ENCODE peak calls at places on chromosomes 5 and 9, in nine cellular contexts. One of them, this sample, is unnamed.

GRCh38 chr9:127980056-127980705 is 608 bp downstream of the EEIG1 start:
- DNase-seq in H9: no peak
- DNase-seq in astrocyte: no peak
- DNase-seq in uterus: peak; percentile 42
- DNase-seq in cardiac muscle cell: no peak
- DNase-seq in PC-3: peak; percentile 45
- DNase-seq in tibial artery: peak; percentile 77
- DNase-seq in CD4-positive, CD25-positive, alpha-beta regulatory T cell: peak; percentile 54
- DNase-seq in suprapubic skin: peak; percentile 82
- DNase-seq in this sample: no peak

GRCh38 chr5:147068998-147069397 is 165.8 kb upstream of the STK32A start:
- DNase-seq in H9: no peak
- DNase-seq in astrocyte: no peak
- DNase-seq in CD4-positive, CD25-positive, alpha-beta regulatory T cell: no peak
- DNase-seq in uterus: no peak
- DNase-seq in PC-3: no peak
- DNase-seq in cardiac muscle cell: no peak
- DNase-seq in suprapubic skin: no peak
- DNase-seq in tibial artery: no peak
- DNase-seq in this sample: no peak

GRCh38 chr9:12539602-12540001 is 153.6 kb upstream of the TYRP1 start:
- DNase-seq in PC-3: no peak
- DNase-seq in CD4-positive, CD25-positive, alpha-beta regulatory T cell: no peak
- DNase-seq in cardiac muscle cell: peak; percentile 32
- DNase-seq in suprapubic skin: no peak
- DNase-seq in uterus: no peak
- DNase-seq in tibial artery: no peak
- DNase-seq in H9: no peak
- DNase-seq in astrocyte: no peak
- DNase-seq in this sample: no peak

GRCh38 chr5:174119386-174119785 is 73.9 kb downstream of the NSG2 start:
- DNase-seq in uterus: no peak
- DNase-seq in CD4-positive, CD25-positive, alpha-beta regulatory T cell: no peak
- DNase-seq in cardiac muscle cell: no peak
- DNase-seq in tibial artery: no peak
- DNase-seq in H9: no peak
- DNase-seq in suprapubic skin: no peak
- DNase-seq in PC-3: no peak
- DNase-seq in astrocyte: no peak
- DNase-seq in this sample: no peak

GRCh38 chr9:116190997-116191396 is 37.4 kb downstream of the PAPPA start:
- DNase-seq in suprapubic skin: no peak
- DNase-seq in uterus: no peak
- DNase-seq in H9: no peak
- DNase-seq in cardiac muscle cell: peak; percentile 77
- DNase-seq in tibial artery: no peak
- DNase-seq in astrocyte: peak; percentile 73
- DNase-seq in PC-3: peak; percentile 80
- DNase-seq in CD4-positive, CD25-positive, alpha-beta regulatory T cell: no peak
- DNase-seq in this sample: no peak

GRCh38 chr5:97635553-97635952 is 452.5 kb upstream of the RIOK2 start:
- DNase-seq in uterus: no peak
- DNase-seq in H9: no peak
- DNase-seq in CD4-positive, CD25-positive, alpha-beta regulatory T cell: peak; percentile 7
- DNase-seq in suprapubic skin: no peak
- DNase-seq in tibial artery: no peak
- DNase-seq in astrocyte: no peak
- DNase-seq in cardiac muscle cell: no peak
- DNase-seq in PC-3: no peak
- DNase-seq in this sample: no peak

GRCh38 chr9:3008091-3008490 is 164.2 kb upstream of the PUM3 start:
- DNase-seq in suprapubic skin: no peak
- DNase-seq in PC-3: peak; percentile 11
- DNase-seq in H9: no peak
- DNase-seq in tibial artery: no peak
- DNase-seq in astrocyte: no peak
- DNase-seq in CD4-positive, CD25-positive, alpha-beta regulatory T cell: no peak
- DNase-seq in cardiac muscle cell: no peak
- DNase-seq in uterus: no peak
- DNase-seq in this sample: no peak

GRCh38 chr5:116289276-116289675 is 204.5 kb downstream of the COMMD10 start:
- DNase-seq in CD4-positive, CD25-positive, alpha-beta regulatory T cell: no peak
- DNase-seq in cardiac muscle cell: no peak
- DNase-seq in uterus: no peak
- DNase-seq in astrocyte: no peak
- DNase-seq in suprapubic skin: no peak
- DNase-seq in H9: peak; percentile 64
- DNase-seq in tibial artery: no peak
- DNase-seq in PC-3: peak; percentile 10
- DNase-seq in this sample: no peak

GRCh38 chr5:177402271-177403043 is 2.0 kb upstream of the PFN3 start:
- DNase-seq in suprapubic skin: peak; percentile 82
- DNase-seq in uterus: no peak
- DNase-seq in cardiac muscle cell: peak; percentile 61
- DNase-seq in astrocyte: peak; percentile 42
- DNase-seq in CD4-positive, CD25-positive, alpha-beta regulatory T cell: peak; percentile 78
- DNase-seq in PC-3: peak; percentile 88
- DNase-seq in tibial artery: no peak
- DNase-seq in H9: peak; percentile 92
- DNase-seq in this sample: no peak

GRCh38 chr9:792331-793260 is 48.9 kb upstream of the DMRT1 start:
- DNase-seq in astrocyte: no peak
- DNase-seq in suprapubic skin: no peak
- DNase-seq in uterus: no peak
- DNase-seq in CD4-positive, CD25-positive, alpha-beta regulatory T cell: no peak
- DNase-seq in H9: no peak
- DNase-seq in cardiac muscle cell: peak; percentile 51
- DNase-seq in tibial artery: no peak
- DNase-seq in PC-3: no peak
- DNase-seq in this sample: no peak

GRCh38 chr9:12497790-12498189 is 195.4 kb upstream of the TYRP1 start:
- DNase-seq in uterus: no peak
- DNase-seq in suprapubic skin: no peak
- DNase-seq in cardiac muscle cell: no peak
- DNase-seq in CD4-positive, CD25-positive, alpha-beta regulatory T cell: no peak
- DNase-seq in PC-3: no peak
- DNase-seq in tibial artery: no peak
- DNase-seq in H9: no peak
- DNase-seq in astrocyte: no peak
- DNase-seq in this sample: no peak

GRCh38 chr5:96920956-96921355 is 14.9 kb upstream of the LNPEP start:
- DNase-seq in CD4-positive, CD25-positive, alpha-beta regulatory T cell: no peak
- DNase-seq in cardiac muscle cell: no peak
- DNase-seq in suprapubic skin: no peak
- DNase-seq in PC-3: no peak
- DNase-seq in astrocyte: no peak
- DNase-seq in H9: no peak
- DNase-seq in uterus: no peak
- DNase-seq in tibial artery: no peak
- DNase-seq in this sample: no peak

GRCh38 chr9:85610074-85610855 is 131.5 kb downstream of the AGTPBP1 start:
- DNase-seq in H9: no peak
- DNase-seq in tibial artery: no peak
- DNase-seq in uterus: no peak
- DNase-seq in suprapubic skin: no peak
- DNase-seq in CD4-positive, CD25-positive, alpha-beta regulatory T cell: peak; percentile 84
- DNase-seq in PC-3: peak; percentile 73
- DNase-seq in cardiac muscle cell: peak; percentile 89
- DNase-seq in astrocyte: peak; percentile 57
- DNase-seq in this sample: no peak

GRCh38 chr5:149150457-149150856 is 9.2 kb downstream of the ABLIM3 start:
- DNase-seq in astrocyte: no peak
- DNase-seq in uterus: no peak
- DNase-seq in H9: no peak
- DNase-seq in cardiac muscle cell: peak; percentile 72
- DNase-seq in suprapubic skin: no peak
- DNase-seq in CD4-positive, CD25-positive, alpha-beta regulatory T cell: no peak
- DNase-seq in tibial artery: no peak
- DNase-seq in PC-3: no peak
- DNase-seq in this sample: no peak

GRCh38 chr5:56339732-56340131 is 106.6 kb upstream of the ANKRD55 start:
- DNase-seq in uterus: no peak
- DNase-seq in H9: no peak
- DNase-seq in suprapubic skin: no peak
- DNase-seq in cardiac muscle cell: no peak
- DNase-seq in CD4-positive, CD25-positive, alpha-beta regulatory T cell: no peak
- DNase-seq in astrocyte: no peak
- DNase-seq in tibial artery: no peak
- DNase-seq in PC-3: no peak
- DNase-seq in this sample: no peak

GRCh38 chr9:27194401-27195091 is 85.5 kb downstream of the TEK start:
- DNase-seq in tibial artery: no peak
- DNase-seq in uterus: no peak
- DNase-seq in suprapubic skin: no peak
- DNase-seq in H9: no peak
- DNase-seq in cardiac muscle cell: peak; percentile 80
- DNase-seq in PC-3: peak; percentile 72
- DNase-seq in astrocyte: peak; percentile 85
- DNase-seq in CD4-positive, CD25-positive, alpha-beta regulatory T cell: no peak
- DNase-seq in this sample: no peak

GRCh38 chr9:20722221-20722620 is 38.2 kb downstream of the FOCAD start:
- DNase-seq in astrocyte: no peak
- DNase-seq in suprapubic skin: no peak
- DNase-seq in uterus: no peak
- DNase-seq in H9: no peak
- DNase-seq in cardiac muscle cell: no peak
- DNase-seq in CD4-positive, CD25-positive, alpha-beta regulatory T cell: no peak
- DNase-seq in PC-3: no peak
- DNase-seq in tibial artery: no peak
- DNase-seq in this sample: no peak

GRCh38 chr9:20728493-20729220 is 44.6 kb downstream of the FOCAD start:
- DNase-seq in H9: no peak
- DNase-seq in uterus: no peak
- DNase-seq in suprapubic skin: no peak
- DNase-seq in PC-3: peak; percentile 39
- DNase-seq in astrocyte: peak; percentile 44
- DNase-seq in cardiac muscle cell: peak; percentile 74
- DNase-seq in tibial artery: no peak
- DNase-seq in CD4-positive, CD25-positive, alpha-beta regulatory T cell: no peak
- DNase-seq in this sample: no peak

GRCh38 chr9:20729545-20729944 is 45.5 kb downstream of the FOCAD start:
- DNase-seq in astrocyte: peak; percentile 53
- DNase-seq in uterus: no peak
- DNase-seq in PC-3: peak; percentile 32
- DNase-seq in cardiac muscle cell: no peak
- DNase-seq in suprapubic skin: no peak
- DNase-seq in CD4-positive, CD25-positive, alpha-beta regulatory T cell: no peak
- DNase-seq in tibial artery: no peak
- DNase-seq in H9: no peak
- DNase-seq in this sample: no peak

GRCh38 chr9:20725675-20726074 is 41.6 kb downstream of the FOCAD start:
- DNase-seq in tibial artery: no peak
- DNase-seq in cardiac muscle cell: no peak
- DNase-seq in CD4-positive, CD25-positive, alpha-beta regulatory T cell: no peak
- DNase-seq in astrocyte: no peak
- DNase-seq in suprapubic skin: no peak
- DNase-seq in H9: no peak
- DNase-seq in uterus: no peak
- DNase-seq in PC-3: no peak
- DNase-seq in this sample: no peak

GRCh38 chr9:20726144-20726543 is 42.1 kb downstream of the FOCAD start:
- DNase-seq in astrocyte: no peak
- DNase-seq in CD4-positive, CD25-positive, alpha-beta regulatory T cell: no peak
- DNase-seq in suprapubic skin: no peak
- DNase-seq in PC-3: no peak
- DNase-seq in tibial artery: no peak
- DNase-seq in H9: no peak
- DNase-seq in cardiac muscle cell: no peak
- DNase-seq in uterus: no peak
- DNase-seq in this sample: no peak
- H3K4me1 ChIP-seq in astrocyte: no peaks in the 10 kb centered on the region
- H3K4me1 ChIP-seq in CD4-positive, CD25-positive, alpha-beta regulatory T cell: no peaks in the 10 kb centered on the region
- H3K4me1 ChIP-seq in suprapubic skin: no peaks in the 10 kb centered on the region
- H3K4me1 ChIP-seq in PC-3: peaks cover 21% of the 10 kb centered on the region
- H3K4me1 ChIP-seq in tibial artery: no peaks in the 10 kb centered on the region
- H3K4me1 ChIP-seq in H9: no peaks in the 10 kb centered on the region
- H3K4me1 ChIP-seq in cardiac muscle cell: peaks cover 7% of the 10 kb centered on the region
- H3K4me1 ChIP-seq in uterus: no peaks in the 10 kb centered on the region
- H3K4me1 ChIP-seq in this sample: peaks cover 12% of the 10 kb centered on the region

GRCh38 chr5:171395042-171395441 is 7.4 kb downstream of the NPM1 start:
- DNase-seq in PC-3: no peak
- DNase-seq in suprapubic skin: no peak
- DNase-seq in uterus: no peak
- DNase-seq in cardiac muscle cell: no peak
- DNase-seq in astrocyte: no peak
- DNase-seq in CD4-positive, CD25-positive, alpha-beta regulatory T cell: no peak
- DNase-seq in tibial artery: no peak
- DNase-seq in H9: no peak
- DNase-seq in this sample: no peak
- H3K4me1 ChIP-seq in PC-3: peaks cover 19% of the 10 kb centered on the region
- H3K4me1 ChIP-seq in suprapubic skin: peaks cover 14% of the 10 kb centered on the region
- H3K4me1 ChIP-seq in uterus: peaks cover 7% of the 10 kb centered on the region
- H3K4me1 ChIP-seq in cardiac muscle cell: peaks cover 15% of the 10 kb centered on the region
- H3K4me1 ChIP-seq in astrocyte: peaks cover 18% of the 10 kb centered on the region
- H3K4me1 ChIP-seq in CD4-positive, CD25-positive, alpha-beta regulatory T cell: peaks cover 29% of the 10 kb centered on the region
- H3K4me1 ChIP-seq in tibial artery: peaks cover 18% of the 10 kb centered on the region
- H3K4me1 ChIP-seq in H9: peaks cover 4% of the 10 kb centered on the region
- H3K4me1 ChIP-seq in this sample: peaks cover 53% of the 10 kb centered on the region

DNA sequence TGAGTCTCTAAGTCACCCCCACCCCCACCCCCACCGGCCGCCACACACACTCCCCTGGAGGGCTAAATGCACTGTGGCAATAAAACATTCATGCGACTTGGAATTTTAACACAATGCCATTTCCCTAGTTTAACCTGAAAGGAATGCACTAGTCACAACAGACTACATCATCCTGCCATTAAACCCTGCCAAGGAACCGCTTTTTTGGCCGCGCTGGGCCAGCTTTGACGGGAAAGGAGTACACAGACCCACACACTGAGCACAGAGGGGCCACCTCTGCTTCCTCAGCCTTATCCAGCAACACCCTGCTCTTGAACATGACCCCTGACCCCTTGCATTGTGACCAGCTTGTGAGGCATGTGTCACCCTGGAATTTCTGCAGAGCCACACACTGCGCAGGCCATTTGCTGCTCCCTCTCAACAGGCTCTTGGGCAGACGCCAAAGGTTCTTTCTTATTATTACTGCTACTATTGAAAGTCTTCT is 165.3 kb downstream of the BNC2 start:
- DNase-seq in suprapubic skin: peak; percentile 88
- DNase-seq in cardiac muscle cell: peak; percentile 97
- DNase-seq in tibial artery: peak; percentile 91
- DNase-seq in PC-3: peak; percentile 95
- DNase-seq in CD4-positive, CD25-positive, alpha-beta regulatory T cell: no peak
- DNase-seq in H9: peak; percentile 75
- DNase-seq in astrocyte: peak; percentile 99
- DNase-seq in uterus: peak; percentile 89
- DNase-seq in this sample: peak; percentile 95
- H3K4me1 ChIP-seq in suprapubic skin: peaks cover 28% of the 10 kb centered on the region
- H3K4me1 ChIP-seq in cardiac muscle cell: peaks cover 14% of the 10 kb centered on the region
- H3K4me1 ChIP-seq in tibial artery: peaks cover 10% of the 10 kb centered on the region
- H3K4me1 ChIP-seq in PC-3: peaks cover 54% of the 10 kb centered on the region
- H3K4me1 ChIP-seq in CD4-positive, CD25-positive, alpha-beta regulatory T cell: no peaks in the 10 kb centered on the region
- H3K4me1 ChIP-seq in H9: peaks cover 5% of the 10 kb centered on the region
- H3K4me1 ChIP-seq in astrocyte: peaks cover 49% of the 10 kb centered on the region
- H3K4me1 ChIP-seq in uterus: no peaks in the 10 kb centered on the region
- H3K4me1 ChIP-seq in this sample: peaks cover 13% of the 10 kb centered on the region

GRCh38 chr5:51395666-51396356 is 12.6 kb downstream of the ISL1 start:
- DNase-seq in suprapubic skin: no peak
- DNase-seq in cardiac muscle cell: no peak
- DNase-seq in tibial artery: no peak
- DNase-seq in CD4-positive, CD25-positive, alpha-beta regulatory T cell: no peak
- DNase-seq in PC-3: no peak
- DNase-seq in H9: no peak
- DNase-seq in uterus: no peak
- DNase-seq in astrocyte: no peak
- DNase-seq in this sample: no peak
- H3K4me1 ChIP-seq in suprapubic skin: peaks cover 9% of the 10 kb centered on the region
- H3K4me1 ChIP-seq in cardiac muscle cell: peaks cover 33% of the 10 kb centered on the region
- H3K4me1 ChIP-seq in tibial artery: peaks cover 8% of the 10 kb centered on the region
- H3K4me1 ChIP-seq in CD4-positive, CD25-positive, alpha-beta regulatory T cell: no peaks in the 10 kb centered on the region
- H3K4me1 ChIP-seq in PC-3: peaks cover 29% of the 10 kb centered on the region
- H3K4me1 ChIP-seq in H9: no peaks in the 10 kb centered on the region
- H3K4me1 ChIP-seq in uterus: no peaks in the 10 kb centered on the region
- H3K4me1 ChIP-seq in astrocyte: no peaks in the 10 kb centered on the region
- H3K4me1 ChIP-seq in this sample: peaks cover 65% of the 10 kb centered on the region